ENCODE peak calls at places on chromosomes 4 and X, in seven cellular contexts. R, G, V, Z, Y, X and A are unnamed samples.

GRCh38 chr4:52947691-52948397 is 85.7 kb downstream of the RASL11B start:
- DNase-seq in R (no peak), G (no peak), V (no peak), Z (no peak), Y (no peak), X (no peak), A (no peak)

GRCh38 chr4:154030152-154030551 is 241.3 kb upstream of the SFRP2 start:
- DNase-seq in R (no peak), G (no peak), V (no peak), Z (no peak), Y (no peak), X (no peak), A (no peak)

GRCh38 chrX:26558719-26559386 is 342.9 kb downstream of the MAGEB5 start:
- DNase-seq in R (no peak), G (peak; percentile 33), V (no peak), Z (no peak), Y (no peak), X (no peak), A (no peak)

GRCh38 chr4:7334521-7335275 is 100.0 kb downstream of the PSAPL1 start:
- DNase-seq in R (no peak), G (no peak), V (no peak), Z (no peak), Y (no peak), X (peak; percentile 25), A (no peak)

GRCh38 chrX:152028611-152029010 is 54.1 kb upstream of the GABRE start:
- DNase-seq in R (no peak), G (no peak), V (no peak), Z (no peak), Y (no peak), X (no peak), A (no peak)

GRCh38 chr4:140856692-140857091 is 100.5 kb upstream of the TBC1D9 start:
- DNase-seq in R (peak; percentile 22), G (no peak), V (no peak), Z (no peak), Y (peak; percentile 38), X (peak; percentile 85), A (peak; percentile 88)

GRCh38 chrX:130788786-130789581 is 114.0 kb downstream of the ENOX2 start:
- DNase-seq in R (peak; percentile 3), G (no peak), V (no peak), Z (no peak), Y (no peak), X (no peak), A (peak; percentile 15)

GRCh38 chr4:6320663-6321062 is 51.0 kb downstream of the WFS1 start:
- DNase-seq in R (no peak), G (no peak), V (no peak), Z (no peak), Y (no peak), X (no peak), A (no peak)

GRCh38 chrX:3811331-3812311 is 98.2 kb upstream of the PRKX start:
- DNase-seq in R (peak; percentile 58), G (no peak), V (peak; percentile 28), Z (no peak), Y (peak; percentile 84), X (peak; percentile 25), A (peak; percentile 67)

GRCh38 chrX:5051831-5052491 is 1176.7 kb downstream of the NLGN4X start:
- DNase-seq in R (no peak), G (no peak), V (peak; percentile 13), Z (peak; percentile 88), Y (no peak), X (peak; percentile 82), A (peak; percentile 0)

GRCh38 chr4:151206241-151207005 is 70.5 kb upstream of the PRSS48 start:
- DNase-seq in R (no peak), G (no peak), V (no peak), Z (no peak), Y (no peak), X (no peak), A (no peak)

GRCh38 chr4:145735330-145735638 is 55.3 kb downstream of the C4orf51 start:
- DNase-seq in R (peak; percentile 96), G (no peak), V (no peak), Z (peak; percentile 48), Y (peak; percentile 86), X (peak; percentile 95), A (peak; percentile 99)

GRCh38 chr4:101853691-101854090 is 63.2 kb downstream of the BANK1 start:
- DNase-seq in R (no peak), G (no peak), V (no peak), Z (no peak), Y (no peak), X (no peak), A (no peak)

GRCh38 chrX:131802836-131803626 is 220.1 kb upstream of the STK26 start:
- DNase-seq in R (peak; percentile 52), G (peak; percentile 69), V (peak; percentile 84), Z (peak; percentile 80), Y (peak; percentile 45), X (peak; percentile 55), A (peak; percentile 25)

GRCh38 chr4:190017357-190018200 is 9.5 kb downstream of the FRG2 start:
- DNase-seq in R (no peak), G (no peak), V (no peak), Z (no peak), Y (no peak), X (no peak), A (peak; percentile 12)

GRCh38 chr4:116632269-116632668 is 453.1 kb downstream of the TRAM1L1 start:
- DNase-seq in R (no peak), G (no peak), V (no peak), Z (no peak), Y (no peak), X (no peak), A (no peak)

GRCh38 chrX:104195489-104196084 is 29.3 kb downstream of the FAM199X start:
- DNase-seq in R (peak; percentile 25), G (no peak), V (no peak), Z (no peak), Y (peak; percentile 78), X (peak; percentile 22), A (peak; percentile 40)

GRCh38 chrX:29143756-29144155 is 556.5 kb downstream of the IL1RAPL1 start:
- DNase-seq in R (peak; percentile 3), G (no peak), V (no peak), Z (no peak), Y (no peak), X (no peak), A (peak; percentile 2)

DNA sequence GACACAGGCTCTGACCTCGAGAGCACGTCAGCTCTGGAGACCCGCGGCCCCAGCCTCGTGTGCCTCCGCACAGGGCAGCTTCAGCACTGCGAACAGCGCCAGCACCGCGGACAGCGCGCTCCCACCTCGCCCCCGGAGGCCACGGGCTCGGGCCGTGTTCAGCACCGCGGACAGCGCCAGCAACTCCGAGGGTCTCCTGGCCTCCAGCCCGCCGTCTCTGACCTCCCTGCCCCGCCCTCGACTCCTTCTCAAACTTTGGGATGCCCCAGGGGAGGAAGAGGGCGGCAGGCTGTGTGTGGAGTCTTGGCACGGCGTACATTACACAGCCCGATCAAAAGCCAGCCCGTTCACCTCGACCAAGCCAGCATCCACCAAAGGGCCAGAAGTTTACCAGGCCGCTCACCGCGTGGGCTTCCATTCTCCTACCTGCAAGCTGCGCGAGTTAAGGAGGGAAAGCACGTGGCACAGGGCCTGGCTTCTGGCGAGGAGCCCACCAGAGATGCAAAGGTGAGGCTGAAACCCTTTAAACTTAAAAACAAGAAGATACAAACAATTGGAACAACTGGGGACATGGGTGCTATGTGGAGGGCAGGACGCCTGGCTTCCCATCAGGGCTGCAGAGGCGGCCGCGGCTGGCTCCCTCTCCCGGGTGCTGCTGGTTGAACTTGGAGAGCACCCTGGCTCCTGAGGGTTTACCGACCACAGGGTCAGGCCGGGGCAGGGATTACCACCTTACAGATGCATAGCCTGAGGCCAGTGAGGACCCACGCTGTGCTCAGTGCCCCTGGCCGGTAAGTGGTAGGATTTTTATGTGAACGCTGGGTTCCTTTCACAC is 4.5 kb upstream of the NKX1-1 start:
- DNase-seq in R (peak; percentile 16), G (peak; percentile 56), V (no peak), Z (peak; percentile 69), Y (peak; percentile 69), X (peak; percentile 29), A (peak; percentile 39)
- H3K27me3 ChIP-seq in R (peaks cover 61% of the 10 kb centered on the region), G (peaks cover 26% of the 10 kb centered on the region), V (peaks cover 97% of the 10 kb centered on the region), Z (no peaks in the 10 kb centered on the region), Y (peaks cover 69% of the 10 kb centered on the region), X (peaks cover 40% of the 10 kb centered on the region), A (peaks cover 27% of the 10 kb centered on the region)

GRCh38 chrX:12564221-12564620 is 227.0 kb upstream of the PRPS2 start:
- DNase-seq in R (no peak), G (no peak), V (no peak), Z (no peak), Y (no peak), X (no peak), A (no peak)
- H3K27me3 ChIP-seq in R (no peaks in the 10 kb centered on the region), G (no peaks in the 10 kb centered on the region), V (no peaks in the 10 kb centered on the region), Z (no peaks in the 10 kb centered on the region), Y (no peaks in the 10 kb centered on the region), X (no peaks in the 10 kb centered on the region), A (no peaks in the 10 kb centered on the region)

GRCh38 chr4:93894995-93895394 is 66.4 kb downstream of the ATOH1 start:
- DNase-seq in R (no peak), G (no peak), V (no peak), Z (no peak), Y (no peak), X (no peak), A (no peak)
- H3K27me3 ChIP-seq in R (no peaks in the 10 kb centered on the region), G (no peaks in the 10 kb centered on the region), V (no peaks in the 10 kb centered on the region), Z (no peaks in the 10 kb centered on the region), Y (no peaks in the 10 kb centered on the region), X (peaks cover 2% of the 10 kb centered on the region), A (no peaks in the 10 kb centered on the region)

DNA sequence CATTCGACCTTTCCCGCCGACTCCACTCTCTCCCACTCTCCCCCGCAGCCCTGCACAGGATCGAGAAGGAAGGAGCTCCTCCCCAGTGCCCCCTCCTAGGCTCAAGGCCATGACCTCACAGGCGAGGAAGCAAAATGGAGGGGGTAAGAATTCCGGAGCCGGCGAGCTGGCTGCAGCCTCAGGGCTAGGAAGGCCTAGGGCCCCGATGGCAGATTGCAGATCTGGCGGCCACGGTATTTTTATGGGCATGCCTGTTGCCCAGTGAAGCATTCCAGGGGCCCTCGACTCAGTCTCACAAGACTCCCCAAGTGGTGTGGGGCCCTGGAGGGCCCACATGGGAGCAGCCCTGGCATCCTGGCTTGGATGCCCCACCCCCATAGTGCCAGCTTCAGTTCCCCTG is 942 bp upstream of the L1CAM start:
- DNase-seq in R (no peak), G (no peak), V (no peak), Z (no peak), Y (no peak), X (no peak), A (no peak)
- H3K27me3 ChIP-seq in R (peaks cover 59% of the 10 kb centered on the region), G (peaks cover 22% of the 10 kb centered on the region), V (peaks cover 50% of the 10 kb centered on the region), Z (no peaks in the 10 kb centered on the region), Y (peaks cover 64% of the 10 kb centered on the region), X (no peaks in the 10 kb centered on the region), A (peaks cover 27% of the 10 kb centered on the region)

GRCh38 chr4:108170729-108171540 is 2.2 kb upstream of the LEF1 start:
- DNase-seq in R (no peak), G (no peak), V (no peak), Z (no peak), Y (peak; percentile 12), X (no peak), A (no peak)
- H3K27me3 ChIP-seq in R (peaks cover 85% of the 10 kb centered on the region), G (peaks cover 56% of the 10 kb centered on the region), V (peaks cover 93% of the 10 kb centered on the region), Z (no peaks in the 10 kb centered on the region), Y (peaks cover 68% of the 10 kb centered on the region), X (peaks cover 70% of the 10 kb centered on the region), A (peaks cover 40% of the 10 kb centered on the region)